ENCODE peak calls at places on chromosomes 7 and 10, in nine cellular contexts. One of them, this sample, is unnamed.

GRCh38 chr7:25788961-25789620 is 362.9 kb upstream of the NFE2L3 start:
- DNase-seq in psoas muscle: no peak
- DNase-seq in body of pancreas: no peak
- DNase-seq in GM06990: no peak
- DNase-seq in left ventricle myocardium inferior: no peak
- DNase-seq in mesothelial cell of epicardium: no peak
- DNase-seq in CD4-positive, alpha-beta T cell: no peak
- DNase-seq in spleen: no peak
- DNase-seq in lower lobe of right lung: no peak
- DNase-seq in this sample: no peak

GRCh38 chr7:55534916-55535636 is 37.2 kb downstream of the VOPP1 start:
- DNase-seq in psoas muscle: no peak
- DNase-seq in body of pancreas: no peak
- DNase-seq in GM06990: peak; percentile 73
- DNase-seq in left ventricle myocardium inferior: no peak
- DNase-seq in mesothelial cell of epicardium: no peak
- DNase-seq in CD4-positive, alpha-beta T cell: no peak
- DNase-seq in spleen: peak; percentile 83
- DNase-seq in lower lobe of right lung: no peak
- DNase-seq in this sample: no peak

GRCh38 chr10:29141761-29142160 is 147.1 kb upstream of the LYZL1 start:
- DNase-seq in psoas muscle: no peak
- DNase-seq in body of pancreas: no peak
- DNase-seq in GM06990: no peak
- DNase-seq in left ventricle myocardium inferior: no peak
- DNase-seq in mesothelial cell of epicardium: no peak
- DNase-seq in CD4-positive, alpha-beta T cell: no peak
- DNase-seq in spleen: no peak
- DNase-seq in lower lobe of right lung: no peak
- DNase-seq in this sample: peak; percentile 46

GRCh38 chr10:128095023-128095752 is 31.0 kb downstream of the MKI67 start:
- DNase-seq in psoas muscle: no peak
- DNase-seq in body of pancreas: no peak
- DNase-seq in GM06990: peak; percentile 51
- DNase-seq in left ventricle myocardium inferior: no peak
- DNase-seq in mesothelial cell of epicardium: no peak
- DNase-seq in CD4-positive, alpha-beta T cell: peak; percentile 8
- DNase-seq in spleen: no peak
- DNase-seq in lower lobe of right lung: no peak
- DNase-seq in this sample: no peak

GRCh38 chr10:63068246-63068645 is 64.9 kb upstream of the NRBF2 start:
- DNase-seq in psoas muscle: no peak
- DNase-seq in body of pancreas: no peak
- DNase-seq in GM06990: no peak
- DNase-seq in left ventricle myocardium inferior: no peak
- DNase-seq in mesothelial cell of epicardium: no peak
- DNase-seq in CD4-positive, alpha-beta T cell: no peak
- DNase-seq in spleen: no peak
- DNase-seq in lower lobe of right lung: no peak
- DNase-seq in this sample: no peak

GRCh38 chr7:55150709-55151108 is 131.9 kb downstream of the EGFR start:
- DNase-seq in psoas muscle: peak; percentile 80
- DNase-seq in body of pancreas: no peak
- DNase-seq in GM06990: no peak
- DNase-seq in left ventricle myocardium inferior: no peak
- DNase-seq in mesothelial cell of epicardium: no peak
- DNase-seq in CD4-positive, alpha-beta T cell: no peak
- DNase-seq in spleen: no peak
- DNase-seq in lower lobe of right lung: no peak
- DNase-seq in this sample: no peak

GRCh38 chr7:29285861-29286260 is 91.3 kb downstream of the CHN2 start:
- DNase-seq in psoas muscle: no peak
- DNase-seq in body of pancreas: no peak
- DNase-seq in GM06990: no peak
- DNase-seq in left ventricle myocardium inferior: no peak
- DNase-seq in mesothelial cell of epicardium: no peak
- DNase-seq in CD4-positive, alpha-beta T cell: no peak
- DNase-seq in spleen: no peak
- DNase-seq in lower lobe of right lung: no peak
- DNase-seq in this sample: no peak

GRCh38 chr10:5373321-5373720 is 8.6 kb downstream of the UCN3 start:
- DNase-seq in psoas muscle: no peak
- DNase-seq in body of pancreas: no peak
- DNase-seq in GM06990: no peak
- DNase-seq in left ventricle myocardium inferior: no peak
- DNase-seq in mesothelial cell of epicardium: no peak
- DNase-seq in CD4-positive, alpha-beta T cell: no peak
- DNase-seq in spleen: no peak
- DNase-seq in lower lobe of right lung: no peak
- DNase-seq in this sample: no peak

DNA sequence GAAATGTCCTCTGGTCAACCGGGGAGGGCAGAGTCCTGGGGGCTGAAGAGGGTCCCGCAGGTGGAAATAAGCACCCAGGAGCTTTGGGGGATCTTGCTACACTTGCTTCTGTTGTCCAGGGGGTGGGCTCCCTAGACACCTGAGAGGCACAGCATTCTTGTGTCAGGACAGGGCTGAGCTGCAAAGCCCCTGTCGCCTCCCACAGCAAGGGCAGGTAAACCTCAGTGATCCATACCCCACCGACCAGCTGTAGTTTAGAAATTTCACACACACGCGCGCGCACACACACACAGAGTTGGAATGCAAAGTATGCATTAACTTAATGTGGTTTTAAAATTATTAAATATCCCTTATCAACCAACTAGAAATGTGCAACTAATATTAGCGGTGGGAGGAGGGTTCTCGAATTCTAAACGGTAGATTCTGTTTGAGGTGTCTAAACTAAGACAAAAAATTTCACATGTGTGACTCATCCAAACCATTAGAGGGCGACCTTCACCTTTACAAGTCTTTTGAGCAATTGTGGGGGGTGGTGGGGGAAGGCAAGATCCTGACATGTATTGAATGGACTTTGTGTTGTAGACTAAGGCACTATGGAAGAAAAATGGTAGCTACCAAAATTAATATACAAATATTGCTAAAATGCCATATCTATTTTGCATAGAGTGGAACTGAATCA is 34.3 kb upstream of the PTF1A start:
- DNase-seq in psoas muscle: no peak
- DNase-seq in body of pancreas: no peak
- DNase-seq in GM06990: no peak
- DNase-seq in left ventricle myocardium inferior: no peak
- DNase-seq in mesothelial cell of epicardium: no peak
- DNase-seq in CD4-positive, alpha-beta T cell: no peak
- DNase-seq in spleen: no peak
- DNase-seq in lower lobe of right lung: no peak
- DNase-seq in this sample: peak; percentile 45
- TF ChIP-seq CTCF in psoas muscle: no peak
- TF ChIP-seq CTCF in body of pancreas: no peak
- TF ChIP-seq CTCF in GM06990: peak; percentile 57
- TF ChIP-seq CTCF in left ventricle myocardium inferior: no peak
- TF ChIP-seq CTCF in mesothelial cell of epicardium: no peak
- TF ChIP-seq CTCF in CD4-positive, alpha-beta T cell: no peak
- TF ChIP-seq CTCF in spleen: no peak
- TF ChIP-seq CTCF in lower lobe of right lung: no peak
- TF ChIP-seq CTCF in this sample: peak; percentile 13

DNA sequence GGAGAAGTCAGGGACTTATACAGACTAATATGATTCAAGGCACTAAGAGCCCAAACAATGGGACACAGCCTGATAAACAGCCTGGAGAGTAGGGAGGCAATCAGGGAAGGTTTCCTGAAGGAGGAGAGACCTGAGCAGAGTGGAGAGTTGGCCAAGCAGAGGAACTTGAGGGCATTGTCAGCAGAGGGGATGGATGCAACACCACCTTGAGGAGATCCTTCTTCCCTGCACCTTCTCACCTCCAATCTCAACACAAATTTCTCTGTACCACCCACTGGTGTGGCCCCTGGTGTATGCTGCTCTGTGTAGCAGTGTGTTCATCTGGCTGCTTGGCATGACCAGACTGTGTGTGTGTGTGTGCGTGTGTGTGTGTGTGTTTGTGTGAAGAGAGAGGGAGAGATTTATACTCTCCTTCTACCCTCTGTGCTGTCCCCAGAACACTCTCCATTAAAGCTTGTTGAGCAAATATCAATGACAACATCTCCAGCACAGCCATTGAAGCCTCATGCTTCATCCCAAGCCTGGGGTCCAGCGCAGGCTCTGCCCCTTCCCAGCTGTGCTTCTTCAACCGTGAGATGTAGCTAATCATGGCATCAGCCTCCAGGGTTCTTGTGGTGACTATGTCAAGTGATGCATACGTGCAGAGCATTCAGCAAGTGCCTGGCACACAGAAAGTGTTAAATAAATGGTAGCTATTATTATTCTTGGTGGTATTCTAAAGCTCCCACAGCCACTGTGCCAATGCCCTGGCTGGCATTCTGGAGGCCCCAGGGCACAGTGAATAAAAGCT is 146.3 kb downstream of the WDR11 start:
- DNase-seq in psoas muscle: no peak
- DNase-seq in body of pancreas: no peak
- DNase-seq in GM06990: no peak
- DNase-seq in left ventricle myocardium inferior: no peak
- DNase-seq in mesothelial cell of epicardium: no peak
- DNase-seq in CD4-positive, alpha-beta T cell: no peak
- DNase-seq in spleen: no peak
- DNase-seq in lower lobe of right lung: no peak
- DNase-seq in this sample: no peak
- TF ChIP-seq CTCF in psoas muscle: no peak
- TF ChIP-seq CTCF in body of pancreas: no peak
- TF ChIP-seq CTCF in GM06990: no peak
- TF ChIP-seq CTCF in left ventricle myocardium inferior: no peak
- TF ChIP-seq CTCF in mesothelial cell of epicardium: no peak
- TF ChIP-seq CTCF in CD4-positive, alpha-beta T cell: no peak
- TF ChIP-seq CTCF in spleen: no peak
- TF ChIP-seq CTCF in lower lobe of right lung: no peak
- TF ChIP-seq CTCF in this sample: no peak

GRCh38 chr10:130547368-130547767 is 411.2 kb downstream of the GLRX3 start:
- DNase-seq in psoas muscle: no peak
- DNase-seq in body of pancreas: no peak
- DNase-seq in GM06990: no peak
- DNase-seq in left ventricle myocardium inferior: no peak
- DNase-seq in mesothelial cell of epicardium: no peak
- DNase-seq in CD4-positive, alpha-beta T cell: no peak
- DNase-seq in spleen: no peak
- DNase-seq in lower lobe of right lung: no peak
- DNase-seq in this sample: no peak

GRCh38 chr10:130554701-130555410 is 418.7 kb downstream of the GLRX3 start:
- DNase-seq in psoas muscle: no peak
- DNase-seq in body of pancreas: no peak
- DNase-seq in GM06990: no peak
- DNase-seq in left ventricle myocardium inferior: no peak
- DNase-seq in mesothelial cell of epicardium: no peak
- DNase-seq in CD4-positive, alpha-beta T cell: no peak
- DNase-seq in spleen: no peak
- DNase-seq in lower lobe of right lung: no peak
- DNase-seq in this sample: no peak

GRCh38 chr10:130553846-130554245 is 417.7 kb downstream of the GLRX3 start:
- DNase-seq in psoas muscle: no peak
- DNase-seq in body of pancreas: no peak
- DNase-seq in GM06990: no peak
- DNase-seq in left ventricle myocardium inferior: no peak
- DNase-seq in mesothelial cell of epicardium: no peak
- DNase-seq in CD4-positive, alpha-beta T cell: no peak
- DNase-seq in spleen: no peak
- DNase-seq in lower lobe of right lung: no peak
- DNase-seq in this sample: no peak

GRCh38 chr10:130551676-130552075 is 415.5 kb downstream of the GLRX3 start:
- DNase-seq in psoas muscle: no peak
- DNase-seq in body of pancreas: no peak
- DNase-seq in GM06990: no peak
- DNase-seq in left ventricle myocardium inferior: no peak
- DNase-seq in mesothelial cell of epicardium: no peak
- DNase-seq in CD4-positive, alpha-beta T cell: no peak
- DNase-seq in spleen: no peak
- DNase-seq in lower lobe of right lung: no peak
- DNase-seq in this sample: no peak

DNA sequence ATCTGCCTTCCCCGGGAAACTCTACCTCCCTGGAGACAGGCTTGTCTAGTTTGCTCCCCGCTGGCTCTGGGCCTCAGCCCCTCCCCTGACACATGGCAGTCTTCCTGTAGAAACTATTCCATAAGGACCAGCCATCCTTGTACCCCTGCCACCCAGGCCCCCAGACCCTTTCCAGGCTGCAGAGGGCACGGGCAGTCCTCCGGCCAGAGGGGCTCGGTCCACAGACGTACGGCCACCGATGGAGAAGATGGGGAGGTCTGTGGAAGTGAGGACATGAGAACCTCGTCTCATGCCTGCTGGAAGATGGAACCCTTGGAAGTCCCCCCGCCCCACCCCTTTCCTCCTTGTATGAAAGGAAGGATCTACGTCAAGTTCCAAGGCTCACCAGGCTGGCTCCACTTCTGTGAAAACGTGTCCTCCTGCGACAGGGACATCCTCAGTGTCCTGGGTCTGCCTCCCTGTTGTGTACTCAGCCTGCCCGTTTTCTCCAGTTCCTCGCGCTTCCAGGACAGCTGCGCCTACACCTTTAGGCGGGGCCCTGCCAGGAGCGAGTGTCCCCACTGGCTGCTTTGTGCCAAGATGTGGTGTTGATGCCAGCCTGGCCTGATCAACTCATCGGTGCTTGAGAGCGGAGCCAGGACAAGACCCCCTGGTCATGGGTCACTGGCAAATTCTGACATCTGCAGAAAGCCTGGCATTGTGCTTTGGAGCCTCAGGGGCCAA is 414.9 kb downstream of the GLRX3 start:
- DNase-seq in psoas muscle: no peak
- DNase-seq in body of pancreas: no peak
- DNase-seq in GM06990: no peak
- DNase-seq in left ventricle myocardium inferior: no peak
- DNase-seq in mesothelial cell of epicardium: no peak
- DNase-seq in CD4-positive, alpha-beta T cell: no peak
- DNase-seq in spleen: no peak
- DNase-seq in lower lobe of right lung: no peak
- DNase-seq in this sample: no peak
- TF ChIP-seq CTCF in psoas muscle: no peak
- TF ChIP-seq CTCF in body of pancreas: no peak
- TF ChIP-seq CTCF in GM06990: no peak
- TF ChIP-seq CTCF in left ventricle myocardium inferior: no peak
- TF ChIP-seq CTCF in mesothelial cell of epicardium: no peak
- TF ChIP-seq CTCF in CD4-positive, alpha-beta T cell: no peak
- TF ChIP-seq CTCF in spleen: no peak
- TF ChIP-seq CTCF in lower lobe of right lung: no peak
- TF ChIP-seq CTCF in this sample: no peak

DNA sequence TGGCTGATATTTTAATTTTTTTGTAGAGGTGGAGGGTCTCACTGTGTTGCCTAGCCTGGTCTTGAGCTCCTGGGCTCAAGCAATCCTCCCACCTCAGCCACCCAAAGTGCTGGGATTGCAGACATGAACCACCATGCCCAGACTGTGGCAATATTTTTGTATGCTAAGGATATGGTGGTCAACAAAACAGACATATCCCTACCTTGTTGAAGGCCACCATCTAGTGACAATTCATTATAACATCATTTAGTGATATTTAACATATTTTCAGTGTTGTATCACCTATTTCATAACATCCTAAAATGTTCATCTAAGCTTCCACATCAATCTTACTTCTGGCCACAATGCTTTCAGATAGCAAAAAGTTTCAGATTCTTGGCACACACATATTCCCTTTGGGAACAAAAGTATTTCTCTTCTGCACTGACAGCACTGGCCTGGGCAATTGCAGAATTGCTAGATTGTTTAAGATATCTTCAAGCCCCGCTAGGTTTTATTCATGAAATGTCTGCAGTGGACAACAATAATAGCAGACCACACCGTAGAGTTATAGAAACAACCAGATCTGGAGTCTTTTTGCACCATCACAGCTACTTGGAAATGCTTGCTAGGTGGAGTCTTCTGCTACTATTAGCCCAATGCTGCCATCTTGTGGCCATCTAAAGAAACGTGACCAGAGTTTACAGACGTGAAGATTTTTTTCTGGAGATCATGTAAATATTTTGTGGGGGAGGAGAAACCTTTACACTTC is 58.4 kb downstream of the DNAJC12 start:
- DNase-seq in psoas muscle: no peak
- DNase-seq in body of pancreas: peak; percentile 70
- DNase-seq in GM06990: no peak
- DNase-seq in left ventricle myocardium inferior: no peak
- DNase-seq in mesothelial cell of epicardium: peak; percentile 63
- DNase-seq in CD4-positive, alpha-beta T cell: peak; percentile 48
- DNase-seq in spleen: no peak
- DNase-seq in lower lobe of right lung: no peak
- DNase-seq in this sample: peak; percentile 82
- TF ChIP-seq CTCF in psoas muscle: peak; percentile 88
- TF ChIP-seq CTCF in body of pancreas: peak; percentile 67
- TF ChIP-seq CTCF in GM06990: peak; percentile 59
- TF ChIP-seq CTCF in left ventricle myocardium inferior: peak; percentile 85
- TF ChIP-seq CTCF in mesothelial cell of epicardium: peak; percentile 82
- TF ChIP-seq CTCF in CD4-positive, alpha-beta T cell: peak; percentile 94
- TF ChIP-seq CTCF in spleen: peak; percentile 71
- TF ChIP-seq CTCF in lower lobe of right lung: peak; percentile 83
- TF ChIP-seq CTCF in this sample: peak; percentile 72